ENCODE peak calls at places on chromosome 14, in six cellular contexts. One of them, this sample, is unnamed.

GRCh38 chr14:73616831-73617230 is 4.5 kb downstream of the ACOT6 start:
- DNase-seq in endothelial cell: no peak
- DNase-seq in NCI-H460: no peak
- DNase-seq in tibial artery: no peak
- DNase-seq in stimulated activated CD4-positive, alpha-beta T cell treated with anti-CD3 and anti-CD28 coated beads, Interleukin-15, amount 100 ng/mL, for 1 hour: no peak
- DNase-seq in HEK293T: no peak
- DNase-seq in this sample: no peak

GRCh38 chr14:34436118-34436905 is 25.7 kb downstream of the SPTSSA start:
- DNase-seq in endothelial cell: no peak
- DNase-seq in NCI-H460: no peak
- DNase-seq in tibial artery: no peak
- DNase-seq in stimulated activated CD4-positive, alpha-beta T cell treated with anti-CD3 and anti-CD28 coated beads, Interleukin-15, amount 100 ng/mL, for 1 hour: no peak
- DNase-seq in HEK293T: no peak
- DNase-seq in this sample: no peak

GRCh38 chr14:26132061-26132460 is 465.8 kb downstream of the NOVA1 start:
- DNase-seq in endothelial cell: no peak
- DNase-seq in NCI-H460: no peak
- DNase-seq in tibial artery: no peak
- DNase-seq in stimulated activated CD4-positive, alpha-beta T cell treated with anti-CD3 and anti-CD28 coated beads, Interleukin-15, amount 100 ng/mL, for 1 hour: no peak
- DNase-seq in HEK293T: no peak
- DNase-seq in this sample: no peak

GRCh38 chr14:102370305-102370809 is 7.6 kb downstream of the TECPR2 start:
- DNase-seq in endothelial cell: no peak
- DNase-seq in NCI-H460: no peak
- DNase-seq in tibial artery: no peak
- DNase-seq in stimulated activated CD4-positive, alpha-beta T cell treated with anti-CD3 and anti-CD28 coated beads, Interleukin-15, amount 100 ng/mL, for 1 hour: no peak
- DNase-seq in HEK293T: no peak
- DNase-seq in this sample: peak; percentile 36

GRCh38 chr14:58793096-58793740 is 155.5 kb downstream of the DACT1 start:
- DNase-seq in endothelial cell: no peak
- DNase-seq in NCI-H460: no peak
- DNase-seq in tibial artery: no peak
- DNase-seq in stimulated activated CD4-positive, alpha-beta T cell treated with anti-CD3 and anti-CD28 coated beads, Interleukin-15, amount 100 ng/mL, for 1 hour: no peak
- DNase-seq in HEK293T: no peak
- DNase-seq in this sample: no peak

GRCh38 chr14:104314251-104314941 is 176.0 kb downstream of the KIF26A start:
- DNase-seq in endothelial cell: no peak
- DNase-seq in NCI-H460: no peak
- DNase-seq in tibial artery: no peak
- DNase-seq in stimulated activated CD4-positive, alpha-beta T cell treated with anti-CD3 and anti-CD28 coated beads, Interleukin-15, amount 100 ng/mL, for 1 hour: no peak
- DNase-seq in HEK293T: no peak
- DNase-seq in this sample: peak; percentile 27

GRCh38 chr14:45641541-45641940 is 388.5 kb upstream of the MIS18BP1 start:
- DNase-seq in endothelial cell: no peak
- DNase-seq in NCI-H460: no peak
- DNase-seq in tibial artery: no peak
- DNase-seq in stimulated activated CD4-positive, alpha-beta T cell treated with anti-CD3 and anti-CD28 coated beads, Interleukin-15, amount 100 ng/mL, for 1 hour: no peak
- DNase-seq in HEK293T: no peak
- DNase-seq in this sample: no peak

GRCh38 chr14:80388980-80389711 is 177.8 kb upstream of the DIO2 start:
- DNase-seq in endothelial cell: no peak
- DNase-seq in NCI-H460: no peak
- DNase-seq in tibial artery: no peak
- DNase-seq in stimulated activated CD4-positive, alpha-beta T cell treated with anti-CD3 and anti-CD28 coated beads, Interleukin-15, amount 100 ng/mL, for 1 hour: no peak
- DNase-seq in HEK293T: no peak
- DNase-seq in this sample: no peak

GRCh38 chr14:97841762-97842161 is 1044.6 kb downstream of the VRK1 start:
- DNase-seq in endothelial cell: no peak
- DNase-seq in NCI-H460: no peak
- DNase-seq in tibial artery: no peak
- DNase-seq in stimulated activated CD4-positive, alpha-beta T cell treated with anti-CD3 and anti-CD28 coated beads, Interleukin-15, amount 100 ng/mL, for 1 hour: no peak
- DNase-seq in HEK293T: no peak
- DNase-seq in this sample: no peak

GRCh38 chr14:35400707-35401421 is 3.7 kb downstream of the NFKBIA start:
- DNase-seq in endothelial cell: no peak
- DNase-seq in NCI-H460: peak; percentile 45
- DNase-seq in tibial artery: no peak
- DNase-seq in stimulated activated CD4-positive, alpha-beta T cell treated with anti-CD3 and anti-CD28 coated beads, Interleukin-15, amount 100 ng/mL, for 1 hour: no peak
- DNase-seq in HEK293T: no peak
- DNase-seq in this sample: no peak

GRCh38 chr14:103126873-103127304 is 3.6 kb downstream of the TNFAIP2 start:
- DNase-seq in endothelial cell: peak; percentile 57
- DNase-seq in NCI-H460: no peak
- DNase-seq in tibial artery: no peak
- DNase-seq in stimulated activated CD4-positive, alpha-beta T cell treated with anti-CD3 and anti-CD28 coated beads, Interleukin-15, amount 100 ng/mL, for 1 hour: no peak
- DNase-seq in HEK293T: peak; percentile 49
- DNase-seq in this sample: peak; percentile 89

GRCh38 chr14:55968741-55969140 is 149.5 kb upstream of the PELI2 start:
- DNase-seq in endothelial cell: no peak
- DNase-seq in NCI-H460: no peak
- DNase-seq in tibial artery: no peak
- DNase-seq in stimulated activated CD4-positive, alpha-beta T cell treated with anti-CD3 and anti-CD28 coated beads, Interleukin-15, amount 100 ng/mL, for 1 hour: no peak
- DNase-seq in HEK293T: no peak
- DNase-seq in this sample: no peak

GRCh38 chr14:73787760-73788508 is 63.7 kb upstream of the PTGR2 start:
- DNase-seq in endothelial cell: no peak
- DNase-seq in NCI-H460: no peak
- DNase-seq in tibial artery: no peak
- DNase-seq in stimulated activated CD4-positive, alpha-beta T cell treated with anti-CD3 and anti-CD28 coated beads, Interleukin-15, amount 100 ng/mL, for 1 hour: no peak
- DNase-seq in HEK293T: no peak
- DNase-seq in this sample: no peak

GRCh38 chr14:71475916-71476315 is 456.3 kb upstream of the RGS6 start:
- DNase-seq in endothelial cell: no peak
- DNase-seq in NCI-H460: no peak
- DNase-seq in tibial artery: no peak
- DNase-seq in stimulated activated CD4-positive, alpha-beta T cell treated with anti-CD3 and anti-CD28 coated beads, Interleukin-15, amount 100 ng/mL, for 1 hour: no peak
- DNase-seq in HEK293T: no peak
- DNase-seq in this sample: no peak

GRCh38 chr14:75132374-75133086 is 5.7 kb upstream of the NEK9 start:
- DNase-seq in endothelial cell: peak; percentile 75
- DNase-seq in NCI-H460: peak; percentile 79
- DNase-seq in tibial artery: peak; percentile 38
- DNase-seq in stimulated activated CD4-positive, alpha-beta T cell treated with anti-CD3 and anti-CD28 coated beads, Interleukin-15, amount 100 ng/mL, for 1 hour: no peak
- DNase-seq in HEK293T: peak; percentile 45
- DNase-seq in this sample: no peak

This sample was measured in left lung.